ENCODE peak calls at places on chromosomes 3 and 15, in four cellular contexts. One of them, this sample, is unnamed.

GRCh38 chr15:63065262-63066234 is 23.0 kb downstream of the TPM1 start:
- DNase-seq in activated CD8-positive, alpha-beta memory T cell treated with anti-CD3 and anti-CD28 coated beads for 1 hour: no peak
- DNase-seq in activated CD4-positive, alpha-beta T cell treated with anti-CD3 and anti-CD28 coated beads, Interleukin-2, amount 50 U/mL, for 24 hours: no peak
- DNase-seq in stimulated activated CD4-positive, alpha-beta T cell treated with anti-CD3 and anti-CD28 coated beads, Interleukin-2, amount 100 ng/mL, for 48 hours: no peak
- DNase-seq in this sample: no peak

GRCh38 chr3:121626495-121626894 is 33.3 kb downstream of the FBXO40 start:
- DNase-seq in activated CD8-positive, alpha-beta memory T cell treated with anti-CD3 and anti-CD28 coated beads for 1 hour: no peak
- DNase-seq in activated CD4-positive, alpha-beta T cell treated with anti-CD3 and anti-CD28 coated beads, Interleukin-2, amount 50 U/mL, for 24 hours: no peak
- DNase-seq in stimulated activated CD4-positive, alpha-beta T cell treated with anti-CD3 and anti-CD28 coated beads, Interleukin-2, amount 100 ng/mL, for 48 hours: no peak
- DNase-seq in this sample: no peak

GRCh38 chr15:39461536-39462140 is 119.2 kb upstream of the THBS1 start:
- DNase-seq in activated CD8-positive, alpha-beta memory T cell treated with anti-CD3 and anti-CD28 coated beads for 1 hour: no peak
- DNase-seq in activated CD4-positive, alpha-beta T cell treated with anti-CD3 and anti-CD28 coated beads, Interleukin-2, amount 50 U/mL, for 24 hours: no peak
- DNase-seq in stimulated activated CD4-positive, alpha-beta T cell treated with anti-CD3 and anti-CD28 coated beads, Interleukin-2, amount 100 ng/mL, for 48 hours: no peak
- DNase-seq in this sample: no peak

GRCh38 chr3:50405249-50405648 is 45.9 kb upstream of the TMEM115 start:
- DNase-seq in activated CD8-positive, alpha-beta memory T cell treated with anti-CD3 and anti-CD28 coated beads for 1 hour: no peak
- DNase-seq in activated CD4-positive, alpha-beta T cell treated with anti-CD3 and anti-CD28 coated beads, Interleukin-2, amount 50 U/mL, for 24 hours: no peak
- DNase-seq in stimulated activated CD4-positive, alpha-beta T cell treated with anti-CD3 and anti-CD28 coated beads, Interleukin-2, amount 100 ng/mL, for 48 hours: peak
- DNase-seq in this sample: no peak

GRCh38 chr3:143627336-143627735 is 220.9 kb downstream of the SLC9A9 start:
- DNase-seq in activated CD8-positive, alpha-beta memory T cell treated with anti-CD3 and anti-CD28 coated beads for 1 hour: no peak
- DNase-seq in activated CD4-positive, alpha-beta T cell treated with anti-CD3 and anti-CD28 coated beads, Interleukin-2, amount 50 U/mL, for 24 hours: no peak
- DNase-seq in stimulated activated CD4-positive, alpha-beta T cell treated with anti-CD3 and anti-CD28 coated beads, Interleukin-2, amount 100 ng/mL, for 48 hours: peak
- DNase-seq in this sample: no peak

GRCh38 chr15:65286704-65287514 is at the start of gene PARP16:
- DNase-seq in activated CD8-positive, alpha-beta memory T cell treated with anti-CD3 and anti-CD28 coated beads for 1 hour: peak
- DNase-seq in activated CD4-positive, alpha-beta T cell treated with anti-CD3 and anti-CD28 coated beads, Interleukin-2, amount 50 U/mL, for 24 hours: peak
- DNase-seq in stimulated activated CD4-positive, alpha-beta T cell treated with anti-CD3 and anti-CD28 coated beads, Interleukin-2, amount 100 ng/mL, for 48 hours: peak
- DNase-seq in this sample: peak

GRCh38 chr3:157999246-157999645 is 107.0 kb downstream of the SHOX2 start:
- DNase-seq in activated CD8-positive, alpha-beta memory T cell treated with anti-CD3 and anti-CD28 coated beads for 1 hour: no peak
- DNase-seq in activated CD4-positive, alpha-beta T cell treated with anti-CD3 and anti-CD28 coated beads, Interleukin-2, amount 50 U/mL, for 24 hours: no peak
- DNase-seq in stimulated activated CD4-positive, alpha-beta T cell treated with anti-CD3 and anti-CD28 coated beads, Interleukin-2, amount 100 ng/mL, for 48 hours: no peak
- DNase-seq in this sample: no peak

GRCh38 chr15:39969871-39970270 is 36.0 kb downstream of the EIF2AK4 start:
- DNase-seq in activated CD8-positive, alpha-beta memory T cell treated with anti-CD3 and anti-CD28 coated beads for 1 hour: no peak
- DNase-seq in activated CD4-positive, alpha-beta T cell treated with anti-CD3 and anti-CD28 coated beads, Interleukin-2, amount 50 U/mL, for 24 hours: no peak
- DNase-seq in stimulated activated CD4-positive, alpha-beta T cell treated with anti-CD3 and anti-CD28 coated beads, Interleukin-2, amount 100 ng/mL, for 48 hours: peak
- DNase-seq in this sample: no peak

GRCh38 chr3:153162513-153163348 is 705 bp downstream of the RAP2B start:
- DNase-seq in activated CD8-positive, alpha-beta memory T cell treated with anti-CD3 and anti-CD28 coated beads for 1 hour: peak
- DNase-seq in activated CD4-positive, alpha-beta T cell treated with anti-CD3 and anti-CD28 coated beads, Interleukin-2, amount 50 U/mL, for 24 hours: peak
- DNase-seq in stimulated activated CD4-positive, alpha-beta T cell treated with anti-CD3 and anti-CD28 coated beads, Interleukin-2, amount 100 ng/mL, for 48 hours: peak
- DNase-seq in this sample: no peak

GRCh38 chr15:49877117-49877860 is 241.7 kb downstream of the ATP8B4 start:
- DNase-seq in activated CD8-positive, alpha-beta memory T cell treated with anti-CD3 and anti-CD28 coated beads for 1 hour: no peak
- DNase-seq in activated CD4-positive, alpha-beta T cell treated with anti-CD3 and anti-CD28 coated beads, Interleukin-2, amount 50 U/mL, for 24 hours: no peak
- DNase-seq in stimulated activated CD4-positive, alpha-beta T cell treated with anti-CD3 and anti-CD28 coated beads, Interleukin-2, amount 100 ng/mL, for 48 hours: no peak
- DNase-seq in this sample: no peak

GRCh38 chr3:161203485-161204098 is 17.5 kb upstream of the NMD3 start:
- DNase-seq in activated CD8-positive, alpha-beta memory T cell treated with anti-CD3 and anti-CD28 coated beads for 1 hour: no peak
- DNase-seq in activated CD4-positive, alpha-beta T cell treated with anti-CD3 and anti-CD28 coated beads, Interleukin-2, amount 50 U/mL, for 24 hours: no peak
- DNase-seq in stimulated activated CD4-positive, alpha-beta T cell treated with anti-CD3 and anti-CD28 coated beads, Interleukin-2, amount 100 ng/mL, for 48 hours: no peak
- DNase-seq in this sample: no peak

GRCh38 chr3:177284383-177284881 is 87.2 kb upstream of the TBL1XR1 start:
- DNase-seq in activated CD8-positive, alpha-beta memory T cell treated with anti-CD3 and anti-CD28 coated beads for 1 hour: no peak
- DNase-seq in activated CD4-positive, alpha-beta T cell treated with anti-CD3 and anti-CD28 coated beads, Interleukin-2, amount 50 U/mL, for 24 hours: no peak
- DNase-seq in stimulated activated CD4-positive, alpha-beta T cell treated with anti-CD3 and anti-CD28 coated beads, Interleukin-2, amount 100 ng/mL, for 48 hours: peak
- DNase-seq in this sample: no peak

GRCh38 chr3:72144773-72145505 is 360.0 kb upstream of the PROK2 start:
- DNase-seq in activated CD8-positive, alpha-beta memory T cell treated with anti-CD3 and anti-CD28 coated beads for 1 hour: no peak
- DNase-seq in activated CD4-positive, alpha-beta T cell treated with anti-CD3 and anti-CD28 coated beads, Interleukin-2, amount 50 U/mL, for 24 hours: no peak
- DNase-seq in stimulated activated CD4-positive, alpha-beta T cell treated with anti-CD3 and anti-CD28 coated beads, Interleukin-2, amount 100 ng/mL, for 48 hours: no peak
- DNase-seq in this sample: no peak

GRCh38 chr3:106635271-106635670 is 742.0 kb upstream of the CCDC54 start:
- DNase-seq in activated CD8-positive, alpha-beta memory T cell treated with anti-CD3 and anti-CD28 coated beads for 1 hour: no peak
- DNase-seq in activated CD4-positive, alpha-beta T cell treated with anti-CD3 and anti-CD28 coated beads, Interleukin-2, amount 50 U/mL, for 24 hours: no peak
- DNase-seq in stimulated activated CD4-positive, alpha-beta T cell treated with anti-CD3 and anti-CD28 coated beads, Interleukin-2, amount 100 ng/mL, for 48 hours: no peak
- DNase-seq in this sample: no peak

GRCh38 chr3:155271343-155271613 is 22.2 kb downstream of the STRIT1 start:
- DNase-seq in activated CD8-positive, alpha-beta memory T cell treated with anti-CD3 and anti-CD28 coated beads for 1 hour: no peak
- DNase-seq in activated CD4-positive, alpha-beta T cell treated with anti-CD3 and anti-CD28 coated beads, Interleukin-2, amount 50 U/mL, for 24 hours: no peak
- DNase-seq in stimulated activated CD4-positive, alpha-beta T cell treated with anti-CD3 and anti-CD28 coated beads, Interleukin-2, amount 100 ng/mL, for 48 hours: no peak
- DNase-seq in this sample: no peak

GRCh38 chr15:51046799-51047449 is 47.8 kb downstream of the TNFAIP8L3 start:
- DNase-seq in activated CD8-positive, alpha-beta memory T cell treated with anti-CD3 and anti-CD28 coated beads for 1 hour: no peak
- DNase-seq in activated CD4-positive, alpha-beta T cell treated with anti-CD3 and anti-CD28 coated beads, Interleukin-2, amount 50 U/mL, for 24 hours: no peak
- DNase-seq in stimulated activated CD4-positive, alpha-beta T cell treated with anti-CD3 and anti-CD28 coated beads, Interleukin-2, amount 100 ng/mL, for 48 hours: no peak
- DNase-seq in this sample: no peak

GRCh38 chr3:49707113-49707480 is 12.4 kb downstream of the AMIGO3 start:
- DNase-seq in activated CD8-positive, alpha-beta memory T cell treated with anti-CD3 and anti-CD28 coated beads for 1 hour: no peak
- DNase-seq in activated CD4-positive, alpha-beta T cell treated with anti-CD3 and anti-CD28 coated beads, Interleukin-2, amount 50 U/mL, for 24 hours: no peak
- DNase-seq in stimulated activated CD4-positive, alpha-beta T cell treated with anti-CD3 and anti-CD28 coated beads, Interleukin-2, amount 100 ng/mL, for 48 hours: no peak
- DNase-seq in this sample: no peak

GRCh38 chr15:48890375-48890972 is 12.5 kb downstream of the EID1 start:
- DNase-seq in activated CD8-positive, alpha-beta memory T cell treated with anti-CD3 and anti-CD28 coated beads for 1 hour: no peak
- DNase-seq in activated CD4-positive, alpha-beta T cell treated with anti-CD3 and anti-CD28 coated beads, Interleukin-2, amount 50 U/mL, for 24 hours: no peak
- DNase-seq in stimulated activated CD4-positive, alpha-beta T cell treated with anti-CD3 and anti-CD28 coated beads, Interleukin-2, amount 100 ng/mL, for 48 hours: no peak
- DNase-seq in this sample: no peak

GRCh38 chr3:185878920-185879319 is 54.1 kb upstream of the IGF2BP2 start:
- DNase-seq in activated CD8-positive, alpha-beta memory T cell treated with anti-CD3 and anti-CD28 coated beads for 1 hour: no peak
- DNase-seq in activated CD4-positive, alpha-beta T cell treated with anti-CD3 and anti-CD28 coated beads, Interleukin-2, amount 50 U/mL, for 24 hours: no peak
- DNase-seq in stimulated activated CD4-positive, alpha-beta T cell treated with anti-CD3 and anti-CD28 coated beads, Interleukin-2, amount 100 ng/mL, for 48 hours: no peak
- DNase-seq in this sample: no peak

GRCh38 chr3:14345496-14346150 is 56.8 kb upstream of the SLC6A6 start:
- DNase-seq in activated CD8-positive, alpha-beta memory T cell treated with anti-CD3 and anti-CD28 coated beads for 1 hour: no peak
- DNase-seq in activated CD4-positive, alpha-beta T cell treated with anti-CD3 and anti-CD28 coated beads, Interleukin-2, amount 50 U/mL, for 24 hours: no peak
- DNase-seq in stimulated activated CD4-positive, alpha-beta T cell treated with anti-CD3 and anti-CD28 coated beads, Interleukin-2, amount 100 ng/mL, for 48 hours: no peak
- DNase-seq in this sample: no peak

GRCh38 chr3:186307594-186307993 is 54.4 kb downstream of the DGKG start:
- DNase-seq in activated CD8-positive, alpha-beta memory T cell treated with anti-CD3 and anti-CD28 coated beads for 1 hour: no peak
- DNase-seq in activated CD4-positive, alpha-beta T cell treated with anti-CD3 and anti-CD28 coated beads, Interleukin-2, amount 50 U/mL, for 24 hours: no peak
- DNase-seq in stimulated activated CD4-positive, alpha-beta T cell treated with anti-CD3 and anti-CD28 coated beads, Interleukin-2, amount 100 ng/mL, for 48 hours: peak
- DNase-seq in this sample: no peak

GRCh38 chr15:101062063-101062462 is 142.9 kb downstream of the LRRK1 start:
- DNase-seq in activated CD8-positive, alpha-beta memory T cell treated with anti-CD3 and anti-CD28 coated beads for 1 hour: no peak
- DNase-seq in activated CD4-positive, alpha-beta T cell treated with anti-CD3 and anti-CD28 coated beads, Interleukin-2, amount 50 U/mL, for 24 hours: no peak
- DNase-seq in stimulated activated CD4-positive, alpha-beta T cell treated with anti-CD3 and anti-CD28 coated beads, Interleukin-2, amount 100 ng/mL, for 48 hours: no peak
- DNase-seq in this sample: no peak

GRCh38 chr3:111548060-111548459 is 6.1 kb downstream of the CD96 start:
- DNase-seq in activated CD8-positive, alpha-beta memory T cell treated with anti-CD3 and anti-CD28 coated beads for 1 hour: no peak
- DNase-seq in activated CD4-positive, alpha-beta T cell treated with anti-CD3 and anti-CD28 coated beads, Interleukin-2, amount 50 U/mL, for 24 hours: no peak
- DNase-seq in stimulated activated CD4-positive, alpha-beta T cell treated with anti-CD3 and anti-CD28 coated beads, Interleukin-2, amount 100 ng/mL, for 48 hours: no peak
- DNase-seq in this sample: no peak

GRCh38 chr3:33419948-33420347 is 20.3 kb downstream of the UBP1 start:
- DNase-seq in activated CD8-positive, alpha-beta memory T cell treated with anti-CD3 and anti-CD28 coated beads for 1 hour: no peak
- DNase-seq in activated CD4-positive, alpha-beta T cell treated with anti-CD3 and anti-CD28 coated beads, Interleukin-2, amount 50 U/mL, for 24 hours: no peak
- DNase-seq in stimulated activated CD4-positive, alpha-beta T cell treated with anti-CD3 and anti-CD28 coated beads, Interleukin-2, amount 100 ng/mL, for 48 hours: no peak
- DNase-seq in this sample: no peak

GRCh38 chr15:74630284-74631086 is 14.8 kb downstream of the CLK3 start:
- DNase-seq in activated CD8-positive, alpha-beta memory T cell treated with anti-CD3 and anti-CD28 coated beads for 1 hour: no peak
- DNase-seq in activated CD4-positive, alpha-beta T cell treated with anti-CD3 and anti-CD28 coated beads, Interleukin-2, amount 50 U/mL, for 24 hours: no peak
- DNase-seq in stimulated activated CD4-positive, alpha-beta T cell treated with anti-CD3 and anti-CD28 coated beads, Interleukin-2, amount 100 ng/mL, for 48 hours: no peak
- DNase-seq in this sample: no peak

GRCh38 chr15:77607111-77607893 is 25.4 kb downstream of the LINGO1 start:
- DNase-seq in activated CD8-positive, alpha-beta memory T cell treated with anti-CD3 and anti-CD28 coated beads for 1 hour: no peak
- DNase-seq in activated CD4-positive, alpha-beta T cell treated with anti-CD3 and anti-CD28 coated beads, Interleukin-2, amount 50 U/mL, for 24 hours: no peak
- DNase-seq in stimulated activated CD4-positive, alpha-beta T cell treated with anti-CD3 and anti-CD28 coated beads, Interleukin-2, amount 100 ng/mL, for 48 hours: no peak
- DNase-seq in this sample: no peak

GRCh38 chr15:39589815-39590644 is 9.2 kb downstream of the THBS1 start:
- DNase-seq in activated CD8-positive, alpha-beta memory T cell treated with anti-CD3 and anti-CD28 coated beads for 1 hour: no peak
- DNase-seq in activated CD4-positive, alpha-beta T cell treated with anti-CD3 and anti-CD28 coated beads, Interleukin-2, amount 50 U/mL, for 24 hours: no peak
- DNase-seq in stimulated activated CD4-positive, alpha-beta T cell treated with anti-CD3 and anti-CD28 coated beads, Interleukin-2, amount 100 ng/mL, for 48 hours: no peak
- DNase-seq in this sample: no peak

GRCh38 chr15:70486451-70487379 is 276.6 kb downstream of the UACA start:
- DNase-seq in activated CD8-positive, alpha-beta memory T cell treated with anti-CD3 and anti-CD28 coated beads for 1 hour: peak
- DNase-seq in activated CD4-positive, alpha-beta T cell treated with anti-CD3 and anti-CD28 coated beads, Interleukin-2, amount 50 U/mL, for 24 hours: no peak
- DNase-seq in stimulated activated CD4-positive, alpha-beta T cell treated with anti-CD3 and anti-CD28 coated beads, Interleukin-2, amount 100 ng/mL, for 48 hours: peak
- DNase-seq in this sample: no peak

GRCh38 chr15:75043509-75044257 is 20.3 kb downstream of the PPCDC start:
- DNase-seq in activated CD8-positive, alpha-beta memory T cell treated with anti-CD3 and anti-CD28 coated beads for 1 hour: no peak
- DNase-seq in activated CD4-positive, alpha-beta T cell treated with anti-CD3 and anti-CD28 coated beads, Interleukin-2, amount 50 U/mL, for 24 hours: no peak
- DNase-seq in stimulated activated CD4-positive, alpha-beta T cell treated with anti-CD3 and anti-CD28 coated beads, Interleukin-2, amount 100 ng/mL, for 48 hours: no peak
- DNase-seq in this sample: no peak

GRCh38 chr3:171790574-171790897 is 19.7 kb downstream of the PLD1 start:
- DNase-seq in activated CD8-positive, alpha-beta memory T cell treated with anti-CD3 and anti-CD28 coated beads for 1 hour: no peak
- DNase-seq in activated CD4-positive, alpha-beta T cell treated with anti-CD3 and anti-CD28 coated beads, Interleukin-2, amount 50 U/mL, for 24 hours: no peak
- DNase-seq in stimulated activated CD4-positive, alpha-beta T cell treated with anti-CD3 and anti-CD28 coated beads, Interleukin-2, amount 100 ng/mL, for 48 hours: no peak
- DNase-seq in this sample: no peak

GRCh38 chr15:55170361-55170760 is 26.4 kb downstream of the RSL24D1 start:
- DNase-seq in activated CD8-positive, alpha-beta memory T cell treated with anti-CD3 and anti-CD28 coated beads for 1 hour: no peak
- DNase-seq in activated CD4-positive, alpha-beta T cell treated with anti-CD3 and anti-CD28 coated beads, Interleukin-2, amount 50 U/mL, for 24 hours: no peak
- DNase-seq in stimulated activated CD4-positive, alpha-beta T cell treated with anti-CD3 and anti-CD28 coated beads, Interleukin-2, amount 100 ng/mL, for 48 hours: no peak
- DNase-seq in this sample: no peak

This sample was measured in cerebellar nuclear complex.